ENCODE peak calls at places on chromosomes 2 and 18, in eight cellular contexts. One of them, this sample, is unnamed.

GRCh38 chr2:69315160-69315761 is 71.8 kb downstream of the GFPT1 start:
- DNase-seq in GM06990: no peak
- DNase-seq in GM12864: no peak
- DNase-seq in dorsolateral prefrontal cortex: no peak
- DNase-seq in left ventricle myocardium inferior: no peak
- DNase-seq in coronary artery: no peak
- DNase-seq in nephron progenitor cell: no peak
- DNase-seq in kidney epithelial cell: no peak
- DNase-seq in this sample: no peak

GRCh38 chr18:26458526-26459232 is 89.7 kb downstream of the KCTD1 start:
- DNase-seq in GM12864: peak
- DNase-seq in GM06990: no peak
- DNase-seq in dorsolateral prefrontal cortex: no peak
- DNase-seq in nephron progenitor cell: no peak
- DNase-seq in left ventricle myocardium inferior: no peak
- DNase-seq in coronary artery: no peak
- DNase-seq in kidney epithelial cell: no peak
- DNase-seq in this sample: no peak

GRCh38 chr2:128596453-128597430 is 278.1 kb upstream of the HS6ST1 start:
- DNase-seq in left ventricle myocardium inferior: no peak
- DNase-seq in GM12864: no peak
- DNase-seq in dorsolateral prefrontal cortex: no peak
- DNase-seq in kidney epithelial cell: no peak
- DNase-seq in coronary artery: no peak
- DNase-seq in GM06990: no peak
- DNase-seq in nephron progenitor cell: no peak
- DNase-seq in this sample: no peak

GRCh38 chr18:42807852-42808251 is 307.6 kb downstream of the RIT2 start:
- DNase-seq in GM06990: no peak
- DNase-seq in left ventricle myocardium inferior: no peak
- DNase-seq in nephron progenitor cell: no peak
- DNase-seq in coronary artery: no peak
- DNase-seq in kidney epithelial cell: no peak
- DNase-seq in dorsolateral prefrontal cortex: no peak
- DNase-seq in GM12864: no peak
- DNase-seq in this sample: peak

GRCh38 chr2:64605991-64606494 is 47.7 kb downstream of the SERTAD2 start:
- DNase-seq in nephron progenitor cell: no peak
- DNase-seq in left ventricle myocardium inferior: no peak
- DNase-seq in coronary artery: no peak
- DNase-seq in GM12864: no peak
- DNase-seq in GM06990: no peak
- DNase-seq in dorsolateral prefrontal cortex: no peak
- DNase-seq in kidney epithelial cell: no peak
- DNase-seq in this sample: no peak

GRCh38 chr2:188931361-188931760 is 42.8 kb upstream of the COL3A1 start:
- DNase-seq in kidney epithelial cell: no peak
- DNase-seq in left ventricle myocardium inferior: no peak
- DNase-seq in dorsolateral prefrontal cortex: no peak
- DNase-seq in coronary artery: no peak
- DNase-seq in GM06990: no peak
- DNase-seq in GM12864: no peak
- DNase-seq in nephron progenitor cell: no peak
- DNase-seq in this sample: no peak

GRCh38 chr18:48575658-48576453 is 37.0 kb downstream of the CTIF start:
- DNase-seq in dorsolateral prefrontal cortex: peak
- DNase-seq in coronary artery: no peak
- DNase-seq in left ventricle myocardium inferior: no peak
- DNase-seq in GM12864: no peak
- DNase-seq in kidney epithelial cell: no peak
- DNase-seq in GM06990: no peak
- DNase-seq in nephron progenitor cell: no peak
- DNase-seq in this sample: no peak

GRCh38 chr2:183248866-183249567 is 124.8 kb downstream of the NUP35 start:
- DNase-seq in left ventricle myocardium inferior: no peak
- DNase-seq in kidney epithelial cell: no peak
- DNase-seq in dorsolateral prefrontal cortex: no peak
- DNase-seq in coronary artery: no peak
- DNase-seq in GM06990: peak
- DNase-seq in nephron progenitor cell: no peak
- DNase-seq in GM12864: no peak
- DNase-seq in this sample: no peak

GRCh38 chr2:181573140-181573736 is 83.7 kb downstream of the CERKL start:
- DNase-seq in left ventricle myocardium inferior: no peak
- DNase-seq in nephron progenitor cell: no peak
- DNase-seq in kidney epithelial cell: peak
- DNase-seq in dorsolateral prefrontal cortex: no peak
- DNase-seq in coronary artery: no peak
- DNase-seq in GM12864: no peak
- DNase-seq in GM06990: no peak
- DNase-seq in this sample: no peak

GRCh38 chr2:128439231-128440086 is 120.8 kb upstream of the HS6ST1 start:
- DNase-seq in left ventricle myocardium inferior: peak
- DNase-seq in coronary artery: peak
- DNase-seq in GM12864: no peak
- DNase-seq in kidney epithelial cell: no peak
- DNase-seq in dorsolateral prefrontal cortex: peak
- DNase-seq in nephron progenitor cell: no peak
- DNase-seq in GM06990: no peak
- DNase-seq in this sample: no peak

GRCh38 chr2:32591669-32592463 is 36.0 kb upstream of the TTC27 start:
- DNase-seq in coronary artery: no peak
- DNase-seq in GM06990: no peak
- DNase-seq in dorsolateral prefrontal cortex: no peak
- DNase-seq in left ventricle myocardium inferior: no peak
- DNase-seq in nephron progenitor cell: no peak
- DNase-seq in kidney epithelial cell: no peak
- DNase-seq in GM12864: no peak
- DNase-seq in this sample: no peak

GRCh38 chr2:63982335-63982734 is 36.9 kb downstream of the VPS54 start:
- DNase-seq in nephron progenitor cell: no peak
- DNase-seq in GM06990: no peak
- DNase-seq in coronary artery: no peak
- DNase-seq in kidney epithelial cell: no peak
- DNase-seq in GM12864: no peak
- DNase-seq in left ventricle myocardium inferior: no peak
- DNase-seq in dorsolateral prefrontal cortex: no peak
- DNase-seq in this sample: no peak

GRCh38 chr2:207711750-207712487 is 479 bp downstream of the CCNYL1 start:
- DNase-seq in left ventricle myocardium inferior: peak
- DNase-seq in GM06990: peak
- DNase-seq in dorsolateral prefrontal cortex: peak
- DNase-seq in nephron progenitor cell: no peak
- DNase-seq in GM12864: no peak
- DNase-seq in coronary artery: peak
- DNase-seq in kidney epithelial cell: no peak
- DNase-seq in this sample: no peak

GRCh38 chr18:43982582-43982981 is 698.1 kb upstream of the SETBP1 start:
- DNase-seq in GM06990: no peak
- DNase-seq in coronary artery: no peak
- DNase-seq in GM12864: no peak
- DNase-seq in dorsolateral prefrontal cortex: no peak
- DNase-seq in kidney epithelial cell: no peak
- DNase-seq in nephron progenitor cell: no peak
- DNase-seq in left ventricle myocardium inferior: no peak
- DNase-seq in this sample: no peak

GRCh38 chr18:47403949-47404348 is 152.5 kb upstream of the SKOR2 start:
- DNase-seq in GM12864: no peak
- DNase-seq in left ventricle myocardium inferior: no peak
- DNase-seq in coronary artery: no peak
- DNase-seq in nephron progenitor cell: no peak
- DNase-seq in kidney epithelial cell: no peak
- DNase-seq in dorsolateral prefrontal cortex: no peak
- DNase-seq in GM06990: no peak
- DNase-seq in this sample: no peak

GRCh38 chr2:120323807-120324399 is 22.0 kb upstream of the INHBB start:
- DNase-seq in left ventricle myocardium inferior: no peak
- DNase-seq in dorsolateral prefrontal cortex: no peak
- DNase-seq in GM06990: no peak
- DNase-seq in nephron progenitor cell: no peak
- DNase-seq in GM12864: no peak
- DNase-seq in kidney epithelial cell: no peak
- DNase-seq in coronary artery: no peak
- DNase-seq in this sample: no peak

GRCh38 chr2:126785236-126785635 is 113.5 kb upstream of the TEX51 start:
- DNase-seq in nephron progenitor cell: no peak
- DNase-seq in kidney epithelial cell: no peak
- DNase-seq in GM06990: no peak
- DNase-seq in GM12864: no peak
- DNase-seq in coronary artery: no peak
- DNase-seq in dorsolateral prefrontal cortex: peak
- DNase-seq in left ventricle myocardium inferior: no peak
- DNase-seq in this sample: no peak

GRCh38 chr18:36901277-36901701 is 72.4 kb downstream of the KIAA1328 start:
- DNase-seq in nephron progenitor cell: no peak
- DNase-seq in GM12864: no peak
- DNase-seq in coronary artery: no peak
- DNase-seq in kidney epithelial cell: no peak
- DNase-seq in dorsolateral prefrontal cortex: no peak
- DNase-seq in GM06990: no peak
- DNase-seq in left ventricle myocardium inferior: no peak
- DNase-seq in this sample: no peak

DNA sequence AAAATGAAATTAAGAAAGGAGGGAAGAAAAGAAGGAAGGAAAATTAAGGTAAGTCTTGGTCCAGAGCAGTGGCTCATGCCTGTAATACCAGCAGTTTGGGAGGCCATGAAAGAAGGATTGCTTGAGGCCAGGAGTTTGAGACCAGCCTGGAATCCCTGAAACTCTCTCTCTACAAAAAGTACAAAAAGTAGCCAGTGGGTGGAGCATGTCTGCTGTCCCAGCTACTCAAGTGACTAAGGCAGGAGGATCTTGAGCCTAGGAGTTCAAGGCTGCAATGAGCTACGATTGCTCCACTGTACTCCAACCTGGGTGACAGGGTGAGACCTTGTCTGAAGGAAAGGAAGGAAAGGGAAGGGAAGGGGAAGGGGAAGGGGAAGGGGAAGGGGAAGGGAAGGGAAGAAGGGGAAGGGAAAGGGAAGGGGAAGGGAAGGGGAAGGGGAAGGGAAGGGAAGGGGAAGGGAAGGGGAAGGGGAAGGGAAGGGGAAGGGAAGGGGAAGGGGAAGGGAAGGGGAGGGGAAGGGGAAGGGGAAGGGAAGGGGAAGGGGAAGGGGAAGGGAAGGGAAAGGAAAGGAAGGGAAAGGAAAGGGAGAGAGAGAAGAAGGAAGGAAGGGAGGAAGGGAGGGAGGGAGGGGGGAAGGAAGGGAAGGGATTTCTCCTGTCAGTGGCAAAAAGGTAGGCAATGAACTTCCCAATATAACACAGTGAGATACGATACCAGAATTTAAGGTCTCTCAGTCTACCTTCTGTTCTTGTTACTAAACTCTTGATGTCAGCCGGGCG is 412.8 kb downstream of the CMPK2 start:
- DNase-seq in GM06990: no peak
- DNase-seq in nephron progenitor cell: no peak
- DNase-seq in coronary artery: no peak
- DNase-seq in dorsolateral prefrontal cortex: no peak
- DNase-seq in GM12864: no peak
- DNase-seq in left ventricle myocardium inferior: no peak
- DNase-seq in kidney epithelial cell: no peak
- DNase-seq in this sample: no peak
- TF ChIP-seq CTCF in GM06990: peak
- TF ChIP-seq CTCF in nephron progenitor cell: no peak
- TF ChIP-seq CTCF in coronary artery: no peak
- TF ChIP-seq CTCF in dorsolateral prefrontal cortex: no peak
- TF ChIP-seq CTCF in GM12864: peak
- TF ChIP-seq CTCF in left ventricle myocardium inferior: no peak
- TF ChIP-seq CTCF in kidney epithelial cell: peak
- TF ChIP-seq CTCF in this sample: peak

DNA sequence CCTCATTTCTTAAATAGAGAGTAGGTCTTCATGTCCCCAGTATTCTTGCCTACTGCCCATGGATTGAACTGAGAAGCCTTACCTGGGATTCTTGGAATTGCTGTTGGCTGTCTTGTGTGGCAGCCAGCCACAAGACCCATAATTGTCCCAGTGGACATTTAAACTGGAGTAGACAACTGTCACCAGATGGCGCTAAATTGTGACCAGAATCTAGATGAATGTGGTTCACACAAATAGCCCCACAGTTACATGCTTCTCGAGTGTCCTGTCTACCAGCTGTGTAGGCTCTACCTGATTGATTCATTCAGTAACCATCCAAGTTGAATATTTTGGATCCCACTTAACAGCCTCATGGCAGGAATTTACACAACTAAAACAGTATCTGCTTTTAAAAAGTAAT is 73.2 kb downstream of the MAP4K4 start:
- DNase-seq in kidney epithelial cell: no peak
- DNase-seq in dorsolateral prefrontal cortex: no peak
- DNase-seq in nephron progenitor cell: no peak
- DNase-seq in GM12864: no peak
- DNase-seq in coronary artery: no peak
- DNase-seq in left ventricle myocardium inferior: no peak
- DNase-seq in GM06990: no peak
- DNase-seq in this sample: no peak
- TF ChIP-seq CTCF in kidney epithelial cell: peak
- TF ChIP-seq CTCF in dorsolateral prefrontal cortex: peak
- TF ChIP-seq CTCF in nephron progenitor cell: no peak
- TF ChIP-seq CTCF in GM12864: peak
- TF ChIP-seq CTCF in coronary artery: no peak
- TF ChIP-seq CTCF in left ventricle myocardium inferior: peak
- TF ChIP-seq CTCF in GM06990: peak
- TF ChIP-seq CTCF in this sample: peak

DNA sequence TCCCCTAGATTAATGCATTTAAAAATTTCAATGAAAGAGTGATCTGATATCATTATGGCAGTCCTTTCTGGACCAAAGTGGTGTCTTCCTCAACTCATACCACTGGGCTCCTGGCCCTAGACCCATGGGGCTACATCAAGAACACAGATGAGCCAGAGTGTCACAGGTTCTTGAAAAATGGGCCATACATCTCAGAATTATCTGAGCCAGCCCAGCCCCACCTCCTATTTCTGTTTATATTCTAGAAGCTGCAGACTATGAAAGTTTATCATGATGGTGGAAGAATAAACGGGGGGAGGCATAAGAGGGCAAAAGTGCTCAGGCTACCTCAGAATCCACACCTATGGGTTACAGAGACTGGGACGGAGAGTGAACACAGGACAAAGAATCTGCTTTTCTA is 120.6 kb upstream of the TACR1 start:
- DNase-seq in left ventricle myocardium inferior: no peak
- DNase-seq in nephron progenitor cell: no peak
- DNase-seq in dorsolateral prefrontal cortex: no peak
- DNase-seq in coronary artery: no peak
- DNase-seq in GM06990: no peak
- DNase-seq in GM12864: no peak
- DNase-seq in kidney epithelial cell: no peak
- DNase-seq in this sample: no peak
- TF ChIP-seq CTCF in left ventricle myocardium inferior: no peak
- TF ChIP-seq CTCF in nephron progenitor cell: no peak
- TF ChIP-seq CTCF in dorsolateral prefrontal cortex: no peak
- TF ChIP-seq CTCF in coronary artery: no peak
- TF ChIP-seq CTCF in GM06990: no peak
- TF ChIP-seq CTCF in GM12864: no peak
- TF ChIP-seq CTCF in kidney epithelial cell: no peak
- TF ChIP-seq CTCF in this sample: no peak

DNA sequence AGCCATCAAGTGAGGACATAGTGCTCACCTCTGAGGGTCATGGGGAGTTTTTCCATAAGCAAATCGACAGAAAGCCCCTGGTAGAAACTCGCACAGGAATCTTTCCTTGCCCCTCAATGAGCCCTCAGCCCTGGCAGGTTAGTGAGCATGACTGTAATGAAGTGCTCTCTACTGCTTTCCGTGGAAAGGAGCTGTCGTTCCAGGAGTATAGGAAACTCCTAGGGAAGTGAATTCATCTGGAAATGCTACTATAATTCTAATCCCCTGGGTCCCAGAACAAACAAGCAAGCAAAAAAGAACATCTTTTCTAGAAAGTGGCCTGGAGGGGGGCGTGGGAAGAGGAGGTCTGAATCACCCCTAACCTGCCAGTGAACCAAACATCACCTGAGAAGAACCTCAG is 18.1 kb downstream of the BCL2L11 start:
- DNase-seq in nephron progenitor cell: no peak
- DNase-seq in GM06990: no peak
- DNase-seq in dorsolateral prefrontal cortex: no peak
- DNase-seq in left ventricle myocardium inferior: no peak
- DNase-seq in coronary artery: no peak
- DNase-seq in kidney epithelial cell: no peak
- DNase-seq in GM12864: no peak
- DNase-seq in this sample: no peak
- TF ChIP-seq CTCF in nephron progenitor cell: no peak
- TF ChIP-seq CTCF in GM06990: no peak
- TF ChIP-seq CTCF in dorsolateral prefrontal cortex: no peak
- TF ChIP-seq CTCF in left ventricle myocardium inferior: no peak
- TF ChIP-seq CTCF in coronary artery: no peak
- TF ChIP-seq CTCF in kidney epithelial cell: no peak
- TF ChIP-seq CTCF in GM12864: no peak
- TF ChIP-seq CTCF in this sample: no peak

This sample was measured in retinal pigment epithelial cell.